ENCODE peak calls at places on chromosomes 6 and 20, in four cellular contexts. D is HepG2, G is GM12878, C is K562. K is an unnamed sample.

GRCh38 chr20:881051-881820 is 34.9 kb downstream of the ANGPT4 start:
- DNase-seq in D (no peak), G (peak), C (no peak), K (no peak)

GRCh38 chr6:151675746-151676459 is 131.6 kb upstream of the ESR1 start:
- DNase-seq in C (peak), G (peak), D (peak), K (peak)

GRCh38 chr20:37929366-37930014 is 26.6 kb downstream of the VSTM2L start:
- DNase-seq in C (no peak), G (no peak), D (no peak), K (no peak)

GRCh38 chr6:4611441-4612129 is 164.6 kb upstream of the CDYL start:
- DNase-seq in D (no peak), G (no peak), C (no peak), K (no peak)

GRCh38 chr6:128456510-128457244 is 63.7 kb downstream of the PTPRK start:
- DNase-seq in C (no peak), D (peak), G (no peak), K (no peak)

GRCh38 chr6:159056003-159056402 is 11.2 kb upstream of the TAGAP start:
- DNase-seq in C (no peak), D (no peak), G (no peak), K (no peak)

GRCh38 chr6:6436946-6437345 is 116.5 kb upstream of the F13A1 start:
- DNase-seq in C (no peak), D (no peak), G (no peak), K (no peak)

GRCh38 chr6:26055670-26056582 is 31.3 kb upstream of the HFE start:
- DNase-seq in D (peak), C (peak), G (peak), K (peak)

GRCh38 chr6:158706369-158706982 is 56.6 kb downstream of the SYTL3 start:
- DNase-seq in D (peak), C (peak), G (no peak), K (no peak)

GRCh38 chr6:75204959-75205775 is 686 bp downstream of the COL12A1 start:
- DNase-seq in G (no peak), C (no peak), D (no peak), K (peak)

GRCh38 chr6:6317825-6318733 is 2.4 kb downstream of the F13A1 start:
- DNase-seq in D (no peak), G (no peak), C (no peak), K (no peak)

GRCh38 chr6:125004198-125004597 is 42.0 kb downstream of the RNF217 start:
- DNase-seq in C (peak), D (no peak), G (no peak), K (no peak)

GRCh38 chr20:14845199-14846160 is 508.1 kb upstream of the FLRT3 start:
- DNase-seq in G (no peak), D (no peak), C (no peak), K (no peak)

GRCh38 chr6:130018830-130019795 is 732 bp downstream of the L3MBTL3 start:
- DNase-seq in C (peak), D (no peak), G (no peak), K (peak)

GRCh38 chr6:11207199-11207968 is 25.1 kb downstream of the NEDD9 start:
- DNase-seq in D (peak), C (no peak), G (no peak), K (no peak)

GRCh38 chr20:24798930-24799705 is 150.0 kb upstream of the CST7 start:
- DNase-seq in D (no peak), G (no peak), C (no peak), K (no peak)

GRCh38 chr6:22667855-22668254 is 98.5 kb downstream of the HDGFL1 start:
- DNase-seq in D (peak), C (no peak), G (no peak), K (no peak)

GRCh38 chr6:92589970-92590369 is 829.4 kb downstream of the EPHA7 start:
- DNase-seq in D (no peak), G (no peak), C (no peak), K (no peak)

GRCh38 chr20:57229490-57229889 is 37.0 kb downstream of the BMP7 start:
- DNase-seq in C (no peak), G (no peak), D (no peak), K (no peak)

GRCh38 chr6:166927240-166927941 is 29.0 kb downstream of the RNASET2 start:
- DNase-seq in D (no peak), C (no peak), G (no peak), K (no peak)
- TF ChIP-seq TAF1 in D (no peak), C (no peak), G (no peak), K (no peak)

DNA sequence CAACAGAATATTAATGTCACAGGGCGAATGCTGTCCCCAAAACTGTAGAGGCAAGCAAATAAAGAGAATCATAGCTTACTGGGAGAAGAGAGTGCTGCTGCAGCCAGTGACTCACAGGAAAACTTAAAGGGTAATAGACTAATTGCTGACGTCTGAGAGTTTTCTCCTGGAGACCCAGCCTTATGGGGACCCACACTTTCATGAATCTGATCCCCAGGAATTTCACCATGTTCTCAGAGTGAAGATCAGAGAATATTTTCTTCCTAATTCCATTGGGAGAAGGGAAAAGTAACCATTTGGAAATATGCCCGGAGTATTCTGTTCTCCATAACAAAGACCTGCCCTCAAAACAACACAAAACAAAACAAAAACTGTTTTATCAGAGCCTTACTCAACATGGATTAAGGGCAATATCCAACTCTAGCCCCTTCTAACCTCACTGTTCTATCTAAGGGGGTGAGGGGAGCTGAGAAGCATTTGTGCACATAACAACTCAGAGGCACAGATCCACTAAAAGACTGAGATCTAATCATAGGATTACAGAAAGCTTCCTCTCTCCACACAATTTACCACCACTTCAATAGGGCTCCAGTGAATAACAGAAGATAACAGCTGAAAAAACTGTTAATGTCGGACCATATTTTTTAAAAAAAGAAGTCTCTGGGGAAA is 168.2 kb upstream of the SSTR4 start:
- DNase-seq in D (no peak), C (no peak), G (no peak), K (no peak)
- TF ChIP-seq TAF1 in D (no peak), C (no peak), G (no peak), K (no peak)

GRCh38 chr20:50459124-50459918 is 50.9 kb upstream of the PTPN1 start:
- DNase-seq in D (no peak), C (no peak), G (no peak), K (no peak)

GRCh38 chr20:50462093-50462685 is 48.0 kb upstream of the PTPN1 start:
- DNase-seq in D (no peak), G (no peak), C (no peak), K (no peak)

GRCh38 chr20:50460115-50460607 is 50.0 kb upstream of the PTPN1 start:
- DNase-seq in G (no peak), D (no peak), C (no peak), K (no peak)

GRCh38 chr20:50464026-50464724 is 46.0 kb upstream of the PTPN1 start:
- DNase-seq in D (peak), C (peak), G (no peak), K (peak)

GRCh38 chr20:50460608-50461268 is 49.4 kb upstream of the PTPN1 start:
- DNase-seq in C (peak), D (peak), G (no peak), K (peak)
- TF ChIP-seq TAF1 in C (no peak), D (peak), G (no peak), K (no peak)

GRCh38 chr6:169172435-169172834 is 81.2 kb downstream of the THBS2 start:
- DNase-seq in C (no peak), G (no peak), D (no peak), K (no peak)
- TF ChIP-seq TAF1 in C (no peak), G (no peak), D (no peak), K (no peak)

DNA sequence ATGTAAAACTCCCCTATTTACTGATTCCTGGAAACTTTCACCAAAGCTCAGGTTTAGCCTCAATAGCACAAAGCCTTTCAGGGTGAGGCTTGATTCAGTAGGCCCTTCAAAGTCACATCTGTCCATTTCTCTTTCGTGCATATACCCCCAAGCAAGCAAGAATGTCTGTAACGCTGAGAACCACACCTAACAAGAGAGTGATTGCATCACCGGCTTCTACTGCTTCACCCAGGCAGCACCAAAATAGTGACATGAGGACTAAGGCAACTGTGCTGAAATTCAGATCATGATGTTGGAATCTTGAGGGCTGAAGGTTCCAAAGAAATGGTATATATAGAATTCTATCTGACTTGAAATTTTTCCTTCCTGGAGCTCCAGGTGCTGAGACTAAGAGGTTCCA is 26.1 kb downstream of the CGA start:
- DNase-seq in C (no peak), D (no peak), G (no peak), K (no peak)
- TF ChIP-seq TAF1 in C (no peak), D (no peak), G (no peak), K (no peak)

GRCh38 chr20:64111841-64112641 is 4.7 kb upstream of the NPBWR2 start:
- DNase-seq in C (no peak), D (no peak), G (no peak), K (no peak)
- TF ChIP-seq TAF1 in C (no peak), D (no peak), G (no peak), K (no peak)

DNA sequence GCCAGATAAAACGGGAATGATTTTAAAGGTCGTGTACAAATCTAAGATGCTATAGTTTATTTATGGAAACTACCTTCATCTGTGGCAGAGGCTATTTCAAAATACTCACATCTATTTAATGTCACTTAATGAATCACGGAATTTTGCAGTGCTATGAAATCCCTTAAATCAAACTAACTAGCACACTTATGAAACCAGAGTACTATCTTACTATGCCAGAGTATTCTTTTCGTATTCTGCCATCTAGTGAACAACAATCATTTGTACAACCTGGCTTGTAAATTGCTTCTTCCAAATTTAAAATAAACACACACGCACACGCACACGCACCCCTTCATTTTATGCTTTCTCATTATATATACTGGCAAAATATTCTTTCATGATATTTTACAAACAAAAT is 78.0 kb upstream of the BMP5 start:
- DNase-seq in G (no peak), D (peak), C (no peak), K (no peak)
- TF ChIP-seq TAF1 in G (no peak), D (no peak), C (no peak), K (no peak)

DNA sequence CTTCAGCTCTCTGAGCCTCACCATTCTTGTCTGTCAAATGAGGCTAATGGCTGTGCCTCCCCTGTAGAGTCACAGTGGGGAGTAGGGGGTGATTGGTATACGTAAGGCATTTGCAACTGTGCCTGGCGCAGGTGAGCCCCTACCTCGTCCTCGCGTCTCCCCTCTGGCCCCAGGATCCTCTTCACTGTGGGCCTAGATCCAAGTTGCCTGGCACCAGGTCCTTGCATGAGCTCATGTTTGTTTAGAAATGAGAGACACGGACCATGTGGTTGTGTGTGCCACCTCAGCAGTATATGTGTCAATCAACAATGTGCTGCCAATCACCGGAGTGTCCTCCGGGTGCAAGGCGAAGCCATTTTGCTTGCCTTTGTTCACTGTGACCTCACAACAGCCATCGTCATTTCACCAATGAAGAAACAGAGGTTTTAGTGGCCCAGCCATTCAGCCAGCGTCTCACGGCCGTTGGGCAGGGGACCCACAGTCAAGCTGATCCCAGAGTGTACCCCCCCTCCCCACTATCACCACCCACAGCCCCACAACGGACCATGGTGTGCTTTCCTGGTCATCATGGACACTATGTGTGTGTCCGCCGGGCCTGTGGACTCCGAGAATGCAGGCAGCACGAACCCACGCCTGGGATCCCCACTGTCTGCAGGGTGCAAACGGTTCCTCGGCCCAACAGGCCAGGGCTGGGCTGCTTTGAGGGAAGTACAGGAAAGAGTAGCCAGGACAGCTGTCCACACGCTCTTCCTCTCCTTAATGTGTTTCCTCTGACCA is 35.9 kb upstream of the STX16 start:
- DNase-seq in C (no peak), G (no peak), D (no peak), K (no peak)
- TF ChIP-seq TAF1 in C (no peak), G (no peak), D (no peak), K (no peak)

GRCh38 chr6:154485784-154486183 is 24.7 kb downstream of the CNKSR3 start:
- DNase-seq in C (no peak), D (no peak), G (no peak), K (no peak)
- TF ChIP-seq TAF1 in C (no peak), D (no peak), G (no peak), K (no peak)

K was measured in GM12892.